ENCODE peak calls at places on chromosomes 1 and 21, in four cellular contexts. G is A549, W is WERI-Rb-1, O is heart left ventricle. V is an unnamed sample.

GRCh38 chr1:185532853-185533252 is 201.3 kb upstream of the HMCN1 start:
- DNase-seq in G (no peak), W (no peak), O (no peak), V (no peak)

GRCh38 chr1:228088586-228089498 is 6.3 kb downstream of the ARF1 start:
- DNase-seq in G (no peak), W (no peak), O (peak), V (no peak)

GRCh38 chr21:15604424-15604823 is 125.4 kb upstream of the USP25 start:
- DNase-seq in G (peak), W (no peak), O (no peak), V (no peak)

GRCh38 chr1:38941527-38942019 is at the start of gene RHBDL2:
- DNase-seq in G (peak), W (no peak), O (peak), V (no peak)

GRCh38 chr21:15062566-15062965 is 2.2 kb downstream of the NRIP1 start:
- DNase-seq in G (peak), W (no peak), O (no peak), V (no peak)

GRCh38 chr1:16028237-16029002 is 6.6 kb downstream of the CLCNKA start:
- DNase-seq in G (no peak), W (no peak), O (no peak), V (no peak)

GRCh38 chr21:26070822-26071425 is 99.6 kb downstream of the APP start:
- DNase-seq in G (peak), W (no peak), O (no peak), V (no peak)

GRCh38 chr1:69567847-69568434 is at the start of gene LRRC7:
- DNase-seq in G (no peak), W (peak), O (peak), V (peak)

GRCh38 chr1:8424539-8425116 is 106.7 kb downstream of the SLC45A1 start:
- DNase-seq in G (peak), W (peak), O (peak), V (no peak)

GRCh38 chr1:177620636-177621190 is 349.1 kb downstream of the SEC16B start:
- DNase-seq in G (no peak), W (no peak), O (no peak), V (no peak)

GRCh38 chr1:57017717-57018116 is 51.9 kb upstream of the C8B start:
- DNase-seq in G (peak), W (peak), O (no peak), V (peak)

GRCh38 chr1:77354996-77355395 is 73.2 kb downstream of the AK5 start:
- DNase-seq in G (no peak), W (no peak), O (no peak), V (no peak)

GRCh38 chr1:74812180-74812541 is 79.2 kb downstream of the TYW3 start:
- DNase-seq in G (no peak), W (no peak), O (no peak), V (no peak)

GRCh38 chr1:245215071-245215470 is 60.3 kb downstream of the KIF26B start:
- DNase-seq in G (no peak), W (no peak), O (no peak), V (no peak)

GRCh38 chr21:29218749-29219148 is 80.0 kb upstream of the BACH1 start:
- DNase-seq in G (no peak), W (no peak), O (no peak), V (no peak)

GRCh38 chr1:9086060-9086459 is 16.6 kb upstream of the SLC2A5 start:
- DNase-seq in G (no peak), W (no peak), O (no peak), V (no peak)

GRCh38 chr1:7780976-7781375 is 3.1 kb upstream of the PER3 start:
- DNase-seq in G (no peak), W (no peak), O (no peak), V (no peak)

GRCh38 chr1:55257958-55258357 is 42.8 kb upstream of the USP24 start:
- DNase-seq in G (no peak), W (no peak), O (no peak), V (no peak)

GRCh38 chr1:112524986-112525385 is 16.2 kb downstream of the WNT2B start:
- DNase-seq in G (no peak), W (no peak), O (no peak), V (no peak)

GRCh38 chr21:25563399-25564116 is 43.7 kb downstream of the MRPL39 start:
- DNase-seq in G (no peak), W (no peak), O (no peak), V (no peak)

GRCh38 chr1:95723346-95723745 is 489.3 kb downstream of the RWDD3 start:
- DNase-seq in G (no peak), W (no peak), O (no peak), V (no peak)

GRCh38 chr1:151975311-151976014 is 18.2 kb downstream of the S100A10 start:
- DNase-seq in G (peak), W (no peak), O (no peak), V (no peak)

GRCh38 chr1:152411144-152411543 is 2.9 kb downstream of the CRNN start:
- DNase-seq in G (no peak), W (no peak), O (no peak), V (peak)

GRCh38 chr1:149846042-149846441 is 53.3 kb upstream of the BOLA1 start:
- DNase-seq in G (no peak), W (no peak), O (no peak), V (no peak)

GRCh38 chr21:25907573-25908275 is 173.0 kb downstream of the GABPA start:
- DNase-seq in G (no peak), W (no peak), O (no peak), V (no peak)

GRCh38 chr1:37858931-37859506 is 373 bp downstream of the MTF1 start:
- DNase-seq in G (no peak), W (no peak), O (no peak), V (no peak)

GRCh38 chr1:245987222-245987545 is 519.9 kb downstream of the SMYD3 start:
- DNase-seq in G (no peak), W (no peak), O (no peak), V (no peak)

GRCh38 chr1:200311256-200311655 is 98.6 kb downstream of the ZNF281 start:
- DNase-seq in G (no peak), W (no peak), O (no peak), V (no peak)

GRCh38 chr1:28602536-28603439 is 10.7 kb downstream of the RAB42 start:
- DNase-seq in G (peak), W (peak), O (no peak), V (peak)

GRCh38 chr1:70353641-70354331 is 736 bp downstream of the ANKRD13C start:
- DNase-seq in G (no peak), W (no peak), O (peak), V (no peak)

GRCh38 chr1:161200992-161201827 is 957 bp upstream of the NDUFS2 start:
- DNase-seq in G (no peak), W (no peak), O (peak), V (no peak)

GRCh38 chr1:23483327-23484252 is at the start of gene ASAP3:
- DNase-seq in G (no peak), W (peak), O (peak), V (peak)
- TF ChIP-seq CTCF in G (peak), W (peak), O (peak), V (no peak)

DNA sequence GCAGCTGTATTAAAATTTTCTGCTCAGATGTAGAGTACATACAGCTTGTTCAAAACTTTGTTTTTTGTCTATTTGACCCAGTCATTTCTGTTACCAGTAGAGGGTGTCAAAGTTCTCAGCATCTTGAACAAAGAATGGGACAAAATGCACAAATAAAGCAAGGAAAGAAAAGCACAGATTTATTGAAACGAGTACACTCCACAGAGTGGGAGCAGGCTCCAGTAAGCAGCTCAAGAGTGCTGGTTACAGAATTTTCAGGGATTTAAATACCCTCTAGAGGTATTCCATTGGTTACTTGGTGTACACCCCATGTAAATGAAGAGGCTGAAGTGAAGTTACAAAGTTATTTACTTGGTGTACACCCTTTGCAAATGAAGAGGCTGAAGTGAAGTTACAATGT is 8.9 kb upstream of the PRMT6 start:
- DNase-seq in G (no peak), W (no peak), O (no peak), V (no peak)
- TF ChIP-seq CTCF in G (no peak), W (no peak), O (no peak), V (no peak)

GRCh38 chr21:40466893-40467483 is 380.0 kb downstream of the DSCAM start:
- DNase-seq in G (peak), W (peak), O (no peak), V (no peak)
- TF ChIP-seq CTCF in G (peak), W (no peak), O (peak), V (peak)

GRCh38 chr1:100358210-100358609 is 5.9 kb downstream of the CDC14A start:
- DNase-seq in G (peak), W (no peak), O (no peak), V (no peak)
- TF ChIP-seq CTCF in G (peak), W (no peak), O (peak), V (peak)

V was measured in glutamatergic neuron.